ENCODE peak calls at places on chromosomes 5 and 9, in nine cellular contexts. T, C, U, A, V, N, I, P and G are unnamed samples.
A peak's percentile ranks its signal among the peaks of the same experiment; 100 is the strongest.

GRCh38 chr5:91499943-91500531 is 116.9 kb upstream of the ARRDC3 start:
- DNase-seq in T (peak; percentile 53), A (no peak), I (no peak), C (no peak), V (peak; percentile 63), P (peak; percentile 50), N (no peak), U (no peak), G (peak; percentile 65)

GRCh38 chr9:114824130-114824529 is 18.3 kb upstream of the TNFSF15 start:
- DNase-seq in A (no peak), T (peak; percentile 54), V (peak; percentile 45), U (no peak), C (no peak), N (no peak), I (no peak), P (no peak), G (peak; percentile 41)

GRCh38 chr5:175746851-175747250 is 89.0 kb downstream of the HRH2 start:
- DNase-seq in C (no peak), T (peak; percentile 34), A (no peak), I (no peak), N (no peak), V (no peak), U (no peak), P (no peak), G (no peak)

GRCh38 chr5:60410427-60410826 is 289.5 kb downstream of the DEPDC1B start:
- DNase-seq in U (no peak), C (no peak), N (no peak), V (no peak), I (no peak), A (no peak), T (no peak), P (no peak), G (no peak)

GRCh38 chr5:119275873-119276214 is 80.0 kb upstream of the TNFAIP8 start:
- DNase-seq in U (peak; percentile 49), N (no peak), T (no peak), A (no peak), C (no peak), I (no peak), V (no peak), P (no peak), G (no peak)

GRCh38 chr9:114287763-114288232 is 35.1 kb upstream of the ORM1 start:
- DNase-seq in A (no peak), C (no peak), P (no peak), N (peak; percentile 6), U (no peak), T (no peak), V (no peak), I (no peak), G (no peak)

GRCh38 chr5:131221888-131222287 is 42.0 kb upstream of the CDC42SE2 start:
- DNase-seq in I (no peak), T (peak; percentile 14), V (peak; percentile 30), C (no peak), P (no peak), N (no peak), U (no peak), A (no peak), G (no peak)

GRCh38 chr5:128225245-128226030 is 141.9 kb downstream of the SLC12A2 start:
- DNase-seq in V (peak; percentile 62), I (no peak), A (no peak), P (no peak), T (peak; percentile 27), N (no peak), U (no peak), C (no peak), G (no peak)

GRCh38 chr5:107372723-107373487 is 297.8 kb downstream of the EFNA5 start:
- DNase-seq in N (no peak), T (no peak), U (no peak), V (peak; percentile 43), A (no peak), P (no peak), I (no peak), C (no peak), G (peak; percentile 37)

GRCh38 chr5:123776761-123777160 is 264.8 kb downstream of the CSNK1G3 start:
- DNase-seq in A (no peak), V (peak; percentile 78), N (no peak), U (no peak), T (peak; percentile 78), P (no peak), I (no peak), C (no peak), G (no peak)

GRCh38 chr5:129963359-129963758 is 59.1 kb downstream of the CHSY3 start:
- DNase-seq in C (no peak), N (no peak), A (no peak), I (no peak), T (peak; percentile 63), P (no peak), V (peak; percentile 98), U (no peak), G (peak; percentile 14)

GRCh38 chr9:2466703-2467102 is 154.9 kb upstream of the VLDLR start:
- DNase-seq in A (no peak), N (no peak), C (no peak), I (no peak), V (no peak), T (no peak), P (peak; percentile 95), U (peak; percentile 12), G (no peak)

GRCh38 chr5:11335881-11336760 is 568.1 kb downstream of the CTNND2 start:
- DNase-seq in I (no peak), A (no peak), N (no peak), V (no peak), C (no peak), P (no peak), U (no peak), T (no peak), G (no peak)

GRCh38 chr5:157819502-157820125 is 39.3 kb downstream of the CLINT1 start:
- DNase-seq in C (no peak), N (no peak), U (no peak), A (no peak), P (no peak), T (no peak), I (no peak), V (peak; percentile 17), G (peak; percentile 23)

GRCh38 chr9:99822596-99823391 is 1.1 kb downstream of the NR4A3 start:
- DNase-seq in I (peak; percentile 35), U (peak; percentile 35), P (peak; percentile 19), V (peak; percentile 66), A (peak; percentile 61), T (peak; percentile 52), C (peak; percentile 58), N (peak; percentile 33), G (peak; percentile 68)

GRCh38 chr5:141701341-141702119 is 19.5 kb upstream of the ARAP3 start:
- DNase-seq in U (no peak), T (no peak), C (no peak), V (no peak), P (no peak), I (no peak), A (no peak), N (no peak), G (no peak)

GRCh38 chr5:151523335-151523734 is 67.8 kb downstream of the FAT2 start:
- DNase-seq in C (peak; percentile 19), U (no peak), I (peak; percentile 41), N (no peak), V (peak; percentile 27), A (peak; percentile 62), T (peak; percentile 77), P (peak; percentile 51), G (peak; percentile 22)

GRCh38 chr5:67636091-67636490 is 439.5 kb upstream of the CD180 start:
- DNase-seq in U (peak; percentile 13), C (no peak), V (peak; percentile 10), T (no peak), A (no peak), N (no peak), I (no peak), P (no peak), G (no peak)

GRCh38 chr9:5801739-5802113 is 31.2 kb downstream of the ERMP1 start:
- DNase-seq in P (no peak), T (peak; percentile 59), A (no peak), N (no peak), V (no peak), C (no peak), U (no peak), I (no peak), G (no peak)

GRCh38 chr5:15717002-15717401 is 217.0 kb downstream of the FBXL7 start:
- DNase-seq in P (no peak), T (no peak), I (no peak), V (peak; percentile 43), C (no peak), U (no peak), N (no peak), A (no peak), G (peak; percentile 20)

GRCh38 chr5:13957032-13957645 is 12.7 kb upstream of the DNAH5 start:
- DNase-seq in P (peak; percentile 96), V (peak; percentile 73), A (peak; percentile 53), T (peak; percentile 78), U (no peak), I (peak; percentile 51), N (no peak), C (no peak), G (peak; percentile 76)

GRCh38 chr9:13088734-13089427 is 190.6 kb downstream of the MPDZ start:
- DNase-seq in A (peak; percentile 51), U (peak; percentile 7), V (peak; percentile 66), I (peak; percentile 5), T (peak; percentile 59), P (peak; percentile 60), N (no peak), C (no peak), G (peak; percentile 75)

GRCh38 chr5:56816546-56817081 is 1.3 kb downstream of the MAP3K1 start:
- DNase-seq in P (peak; percentile 42), A (peak; percentile 59), N (peak; percentile 39), C (peak; percentile 39), V (peak; percentile 65), I (peak; percentile 44), T (peak; percentile 75), U (peak; percentile 75), G (peak; percentile 74)